ENCODE peak calls at places on chromosomes 2 and 18, in six cellular contexts. O is NCI-H2081, P is colonic mucosa, S is uterus, T is H9, J is hepatocyte. C is an unnamed sample.

GRCh38 chr2:3126686-3127278 is 250.8 kb downstream of the EIPR1 start:
- DNase-seq in S (no peak), T (no peak), J (no peak), O (peak), P (no peak), C (no peak)

GRCh38 chr2:42142476-42143184 is 26.5 kb upstream of the EML4 start:
- DNase-seq in O (no peak), T (no peak), J (peak), P (no peak), S (no peak), C (no peak)

GRCh38 chr2:24617431-24617830 is 126.4 kb downstream of the NCOA1 start:
- DNase-seq in P (no peak), O (no peak), J (no peak), S (no peak), T (no peak), C (no peak)

GRCh38 chr2:39521876-39522517 is 84.9 kb upstream of the MAP4K3 start:
- DNase-seq in J (no peak), S (no peak), O (no peak), P (no peak), T (no peak), C (no peak)

GRCh38 chr2:3586220-3586619 is 8.7 kb upstream of the COLEC11 start:
- DNase-seq in T (no peak), O (no peak), S (no peak), P (no peak), J (no peak), C (no peak)

GRCh38 chr18:42614619-42615293 is 500.7 kb downstream of the RIT2 start:
- DNase-seq in J (peak), O (peak), T (no peak), S (no peak), P (no peak), C (peak)

GRCh38 chr2:128304330-128304714 is 14.3 kb downstream of the HS6ST1 start:
- DNase-seq in J (no peak), S (no peak), O (no peak), P (no peak), T (no peak), C (no peak)

GRCh38 chr2:223008162-223008561 is 43.8 kb upstream of the KCNE4 start:
- DNase-seq in J (peak), O (no peak), P (no peak), S (no peak), T (no peak), C (no peak)

GRCh38 chr2:109455731-109456691 is 157.8 kb downstream of the SEPTIN10 start:
- DNase-seq in O (no peak), S (no peak), P (no peak), J (no peak), T (no peak), C (no peak)

GRCh38 chr18:10140461-10140911 is 226.7 kb downstream of the VAPA start:
- DNase-seq in J (peak), S (no peak), P (no peak), T (no peak), O (no peak), C (no peak)

GRCh38 chr2:240146141-240146561 is 5.7 kb upstream of the OTOS start:
- DNase-seq in T (no peak), P (no peak), O (no peak), J (no peak), S (no peak), C (no peak)

GRCh38 chr2:223563462-223563861 is 38.7 kb downstream of the SCG2 start:
- DNase-seq in S (no peak), O (peak), J (peak), P (no peak), T (no peak), C (peak)

C was measured in NCI-H1092 treated with DMSO at 0.1 percent for 48 hours.